ENCODE peak calls at places on chromosomes 5 and 9, in five cellular contexts. B is HEK293T, A is K562, U is HepG2, S is SK-N-SH. I is an unnamed sample.

GRCh38 chr5:110653231-110653970 is 73.1 kb downstream of the TMEM232 start:
- DNase-seq in B (no peak), A (no peak), U (no peak), S (no peak), I (no peak)

GRCh38 chr5:8184455-8185063 is 315.6 kb downstream of the MTRR start:
- DNase-seq in B (peak), A (peak), U (peak), S (peak), I (no peak)

GRCh38 chr5:161085081-161085480 is 233.1 kb upstream of the ATP10B start:
- DNase-seq in B (no peak), A (no peak), U (no peak), S (no peak), I (no peak)

GRCh38 chr5:73863911-73864310 is 237.9 kb downstream of the ARHGEF28 start:
- DNase-seq in B (no peak), A (no peak), U (no peak), S (no peak), I (no peak)

GRCh38 chr9:100083448-100084144 is 15.2 kb downstream of the ERP44 start:
- DNase-seq in B (no peak), A (no peak), U (no peak), S (no peak), I (no peak)

GRCh38 chr9:134966697-134967546 is 49.2 kb upstream of the FCN1 start:
- DNase-seq in B (no peak), A (no peak), U (no peak), S (no peak), I (no peak)

GRCh38 chr9:121811140-121811539 is 159.7 kb downstream of the DAB2IP start:
- DNase-seq in B (no peak), A (no peak), U (no peak), S (no peak), I (no peak)

GRCh38 chr5:88207575-88207974 is 61.1 kb downstream of the TMEM161B start:
- DNase-seq in B (no peak), A (no peak), U (no peak), S (no peak), I (no peak)

GRCh38 chr9:128340691-128341434 is 536 bp downstream of the SLC27A4 start:
- DNase-seq in B (no peak), A (peak), U (peak), S (peak), I (no peak)

GRCh38 chr9:14214065-14214684 is 99.8 kb downstream of the NFIB start:
- DNase-seq in B (no peak), A (peak), U (no peak), S (no peak), I (no peak)

GRCh38 chr5:1733369-1733768 is 66.3 kb downstream of the MRPL36 start:
- DNase-seq in B (no peak), A (no peak), U (no peak), S (peak), I (no peak)

GRCh38 chr5:72107874-72108199 is 562 bp downstream of the MAP1B start:
- DNase-seq in B (peak), A (peak), U (no peak), S (no peak), I (no peak)

DNA sequence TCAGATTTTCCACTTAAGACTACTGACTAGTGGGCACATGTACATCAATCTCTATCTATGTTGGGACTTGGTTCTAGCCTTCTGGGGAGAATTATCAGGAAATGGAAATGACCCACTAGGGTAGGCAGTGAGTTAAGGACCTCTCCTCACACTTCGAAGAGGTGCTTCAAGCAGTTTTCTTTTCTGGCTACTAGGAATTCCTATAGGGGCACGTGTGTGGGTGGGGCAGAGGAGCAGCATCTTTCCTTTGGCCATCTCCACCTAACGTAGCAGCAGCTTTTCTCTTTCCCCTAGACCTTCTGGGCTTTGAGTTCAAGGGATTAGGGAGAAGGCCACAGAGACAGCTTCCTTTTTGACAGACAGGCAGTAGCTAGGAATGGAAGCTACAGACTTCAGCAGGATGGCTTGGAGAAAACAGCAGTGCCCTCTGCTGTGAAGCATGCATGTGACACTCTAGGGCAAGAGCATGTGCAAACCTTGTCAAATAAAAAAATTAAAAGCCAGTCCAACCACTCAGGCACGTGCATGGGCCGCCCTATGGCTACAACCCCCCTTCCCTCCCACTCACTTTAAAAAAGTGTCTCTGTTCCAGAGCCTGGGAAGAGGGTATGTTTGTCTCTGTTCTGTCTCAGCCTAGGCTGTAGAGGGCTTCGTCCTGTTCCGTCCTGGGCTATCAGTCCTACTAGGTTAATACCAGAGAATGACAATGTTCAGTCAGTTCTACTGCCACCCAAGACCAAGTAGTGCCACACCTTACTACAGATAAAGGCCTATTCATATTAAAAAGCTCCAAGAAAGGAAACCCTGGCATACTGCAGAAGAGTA is 8.7 kb upstream of the GFRA3 start:
- DNase-seq in B (peak), A (peak), U (peak), S (peak), I (no peak)
- TF ChIP-seq FOXM1 in B (no peak), A (no peak), U (no peak), S (no peak), I (no peak)

GRCh38 chr9:20634895-20635294 is 12.6 kb upstream of the MLLT3 start:
- DNase-seq in B (no peak), A (no peak), U (no peak), S (no peak), I (no peak)

GRCh38 chr9:20642045-20642444 is 19.7 kb upstream of the MLLT3 start:
- DNase-seq in B (no peak), A (no peak), U (no peak), S (no peak), I (no peak)

GRCh38 chr9:20640331-20641187 is 18.3 kb upstream of the MLLT3 start:
- DNase-seq in B (peak), A (no peak), U (no peak), S (peak), I (peak)

GRCh38 chr9:20636883-20637440 is 14.7 kb upstream of the MLLT3 start:
- DNase-seq in B (no peak), A (no peak), U (no peak), S (no peak), I (no peak)
- TF ChIP-seq FOXM1 in B (no peak), A (no peak), U (no peak), S (no peak), I (no peak)

DNA sequence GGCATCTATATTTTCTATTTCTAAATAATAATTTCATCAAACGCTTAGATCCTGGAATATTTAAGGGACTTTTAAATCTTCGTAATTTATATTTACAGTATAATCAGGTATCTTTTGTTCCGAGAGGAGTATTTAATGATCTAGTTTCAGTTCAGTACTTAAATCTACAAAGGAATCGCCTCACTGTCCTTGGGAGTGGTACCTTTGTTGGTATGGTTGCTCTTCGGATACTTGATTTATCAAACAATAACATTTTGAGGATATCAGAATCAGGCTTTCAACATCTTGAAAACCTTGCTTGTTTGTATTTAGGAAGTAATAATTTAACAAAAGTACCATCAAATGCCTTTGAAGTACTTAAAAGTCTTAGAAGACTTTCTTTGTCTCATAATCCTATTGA is 1.1 kb downstream of the LRRC70 start:
- DNase-seq in B (no peak), A (no peak), U (no peak), S (no peak), I (no peak)
- TF ChIP-seq FOXM1 in B (no peak), A (no peak), U (no peak), S (no peak), I (no peak)

GRCh38 chr5:23484094-23484493 is 23.3 kb upstream of the PRDM9 start:
- DNase-seq in B (no peak), A (no peak), U (no peak), S (no peak), I (no peak)
- TF ChIP-seq FOXM1 in B (no peak), A (no peak), U (no peak), S (no peak), I (no peak)

I was measured in GM12878.